ENCODE peak calls at places on chromosome 10, in ten cellular contexts. J is anterior cingulate cortex, C is memory B cell, U is NCI-H510A treated with DMSO at 0.1 percent for 48 hours, Q is mammary epithelial cell, W is fibroblast of pulmonary artery, T is iPS DF 19.7, K is NCI-H2081, V is EL, B is AG04450. X is an unnamed sample.

GRCh38 chr10:97828721-97829120 is 20.9 kb upstream of the GOLGA7B start:
- DNase-seq in W (no peak), C (no peak), U (peak; percentile 50), K (no peak), B (no peak), V (no peak), Q (no peak), T (no peak), J (no peak), X (no peak)

GRCh38 chr10:110840225-110840922 is 31.4 kb upstream of the PDCD4 start:
- DNase-seq in V (no peak), W (peak; percentile 30), K (no peak), U (no peak), C (no peak), B (no peak), Q (no peak), J (no peak), T (no peak), X (no peak)

GRCh38 chr10:16440396-16441105 is 3.7 kb downstream of the PTER start:
- DNase-seq in W (peak; percentile 5), B (no peak), Q (peak; percentile 88), C (no peak), V (peak; percentile 6), J (no peak), T (no peak), U (no peak), K (peak; percentile 3), X (peak; percentile 56)

GRCh38 chr10:74822583-74823089 is 3.8 kb upstream of the KAT6B start:
- DNase-seq in T (no peak), J (no peak), B (no peak), K (no peak), W (peak; percentile 21), V (peak; percentile 29), Q (no peak), C (no peak), U (no peak), X (no peak)

GRCh38 chr10:120989279-120989678 is 138.1 kb downstream of the WDR11 start:
- DNase-seq in Q (no peak), B (no peak), T (no peak), W (no peak), J (no peak), C (no peak), K (no peak), V (no peak), U (no peak), X (no peak)

GRCh38 chr10:122664501-122664900 is 35.1 kb downstream of the C10orf120 start:
- DNase-seq in K (no peak), U (no peak), C (no peak), W (no peak), J (no peak), T (no peak), V (no peak), B (no peak), Q (no peak), X (no peak)

GRCh38 chr10:99926925-99927718 is 82.6 kb downstream of the DNMBP start:
- DNase-seq in J (peak; percentile 21), U (peak; percentile 36), Q (no peak), V (peak; percentile 79), T (no peak), C (no peak), K (no peak), W (peak; percentile 72), B (no peak), X (peak; percentile 46)

GRCh38 chr10:56317603-56318002 is 43.5 kb downstream of the ZWINT start:
- DNase-seq in J (no peak), B (no peak), Q (peak; percentile 78), T (no peak), U (no peak), C (no peak), W (no peak), K (no peak), V (no peak), X (no peak)

GRCh38 chr10:88260329-88261051 is 322.6 kb downstream of the RNLS start:
- DNase-seq in V (no peak), W (no peak), K (no peak), U (no peak), Q (no peak), J (no peak), C (no peak), T (no peak), B (no peak), X (no peak)

GRCh38 chr10:128463991-128464755 is 337.9 kb upstream of the MKI67 start:
- DNase-seq in K (peak; percentile 27), W (peak; percentile 55), T (no peak), B (peak; percentile 39), C (peak; percentile 69), J (peak; percentile 20), Q (peak; percentile 67), U (peak; percentile 4), V (peak; percentile 39), X (peak; percentile 3)

X was measured in kidney glomerular epithelial cell.